ENCODE peak calls at places on chromosomes 12 and 14, in four cellular contexts. F is stromal cell of bone marrow, V is tibial nerve, J is sigmoid colon. U is an unnamed sample.
A peak's percentile ranks its signal among the peaks of the same experiment; 100 is the strongest.

GRCh38 chr14:61438860-61439765 is 117.7 kb downstream of the PRKCH start:
- DNase-seq in F (peak; percentile 67), V (no peak), J (no peak), U (peak; percentile 16)

GRCh38 chr14:35458442-35458841 is 53.9 kb upstream of the NFKBIA start:
- DNase-seq in F (no peak), V (no peak), J (no peak), U (no peak)

GRCh38 chr12:6434205-6435180 is 10.3 kb upstream of the CD27 start:
- DNase-seq in F (no peak), V (no peak), J (peak; percentile 49), U (no peak)

GRCh38 chr14:103031956-103032355 is 25.4 kb downstream of the CDC42BPB start:
- DNase-seq in F (no peak), V (no peak), J (no peak), U (no peak)

GRCh38 chr12:78530065-78530765 is 334.4 kb upstream of the SYT1 start:
- DNase-seq in F (peak; percentile 16), V (no peak), J (no peak), U (peak; percentile 80)

GRCh38 chr14:28785096-28785952 is 18.7 kb downstream of the FOXG1 start:
- DNase-seq in F (no peak), V (no peak), J (no peak), U (no peak)

GRCh38 chr12:57229041-57229633 is 374 bp upstream of the SHMT2 start:
- DNase-seq in F (no peak), V (no peak), J (no peak), U (no peak)

GRCh38 chr14:30999038-30999773 is 26.2 kb upstream of the AP4S1 start:
- DNase-seq in F (no peak), V (no peak), J (no peak), U (no peak)

GRCh38 chr12:24911284-24911791 is 37.6 kb downstream of the BCAT1 start:
- DNase-seq in F (no peak), V (no peak), J (no peak), U (peak; percentile 64)

GRCh38 chr14:101554991-101555668 is 6.2 kb upstream of the DIO3 start:
- DNase-seq in F (no peak), V (no peak), J (no peak), U (no peak)

GRCh38 chr12:22529281-22530060 is 14.9 kb downstream of the C2CD5 start:
- DNase-seq in F (no peak), V (no peak), J (no peak), U (no peak)

GRCh38 chr12:26810330-26810729 is 22.7 kb downstream of the ITPR2 start:
- DNase-seq in F (peak; percentile 84), V (peak; percentile 17), J (peak; percentile 73), U (peak; percentile 71)

GRCh38 chr12:124774462-124775167 is 89.0 kb downstream of the SCARB1 start:
- DNase-seq in F (peak; percentile 97), V (no peak), J (peak; percentile 84), U (peak; percentile 87)

GRCh38 chr12:14601692-14602091 is 34.0 kb upstream of the PLBD1 start:
- DNase-seq in F (no peak), V (no peak), J (no peak), U (no peak)

GRCh38 chr14:102255401-102256190 is 49.4 kb downstream of the MOK start:
- DNase-seq in F (no peak), V (no peak), J (peak; percentile 61), U (no peak)

GRCh38 chr12:113322353-113322752 is 12.6 kb downstream of the SLC8B1 start:
- DNase-seq in F (peak; percentile 77), V (no peak), J (no peak), U (peak; percentile 68)

U was measured in GM04503.